ENCODE peak calls at places on chromosomes 4 and X, in eight cellular contexts. R, C, G, B, N, Z, K and X are unnamed samples.

GRCh38 chrX:68372665-68373064 is 60.6 kb downstream of the OPHN1 start:
- DNase-seq in C (no peak), K (no peak), Z (no peak), B (no peak), G (no peak), N (no peak), R (no peak), X (no peak)

GRCh38 chr4:8914461-8915171 is 43.0 kb upstream of the HMX1 start:
- DNase-seq in N (no peak), Z (peak), G (no peak), B (peak), K (no peak), C (no peak), R (no peak), X (no peak)

GRCh38 chrX:110965409-110965808 is 130.6 kb upstream of the PAK3 start:
- DNase-seq in K (no peak), N (no peak), R (no peak), G (no peak), C (no peak), B (peak), Z (no peak), X (no peak)

GRCh38 chr4:52968696-52969095 is 106.6 kb downstream of the RASL11B start:
- DNase-seq in G (no peak), K (no peak), R (no peak), B (no peak), Z (no peak), C (no peak), N (no peak), X (no peak)

GRCh38 chrX:24168807-24169206 is 19.3 kb downstream of the ZFX start:
- DNase-seq in C (no peak), G (no peak), B (no peak), R (no peak), Z (no peak), K (no peak), N (no peak), X (no peak)

GRCh38 chr4:112563431-112564200 is 47.6 kb upstream of the NEUROG2 start:
- DNase-seq in K (no peak), R (no peak), N (no peak), G (no peak), B (no peak), Z (no peak), C (no peak), X (no peak)

GRCh38 chrX:4706961-4707360 is 993.5 kb upstream of the PRKX start:
- DNase-seq in R (no peak), K (no peak), Z (no peak), G (no peak), B (no peak), N (no peak), C (no peak), X (no peak)

GRCh38 chrX:35680940-35681346 is 117.2 kb upstream of the MAGEB16 start:
- DNase-seq in R (no peak), G (no peak), B (no peak), Z (no peak), K (no peak), C (no peak), N (no peak), X (no peak)

GRCh38 chr4:38174811-38175210 is 214.6 kb downstream of the PTTG2 start:
- DNase-seq in K (no peak), G (no peak), R (no peak), B (no peak), Z (peak), N (no peak), C (no peak), X (no peak)

GRCh38 chr4:72084587-72085011 is 52.8 kb downstream of the NPFFR2 start:
- DNase-seq in K (no peak), C (no peak), N (no peak), R (peak), Z (no peak), B (no peak), G (no peak), X (no peak)

GRCh38 chrX:132119283-132119682 is 8.5 kb downstream of the FRMD7 start:
- DNase-seq in K (no peak), C (no peak), N (no peak), B (no peak), R (no peak), G (no peak), Z (no peak), X (no peak)

GRCh38 chr4:128924951-128925350 is 115.5 kb downstream of the JADE1 start:
- DNase-seq in Z (no peak), K (no peak), N (no peak), G (no peak), C (no peak), R (no peak), B (no peak), X (no peak)

GRCh38 chr4:10115271-10115656 is 1.3 kb downstream of the WDR1 start:
- DNase-seq in B (peak), K (no peak), N (no peak), R (peak), Z (no peak), C (no peak), G (no peak), X (no peak)

GRCh38 chrX:153226344-153227190 is 47.5 kb downstream of the MAGEA1 start:
- DNase-seq in N (peak), Z (peak), G (no peak), K (no peak), R (peak), C (no peak), B (peak), X (no peak)

GRCh38 chr4:94746746-94747145 is 11.0 kb upstream of the BMPR1B start:
- DNase-seq in N (no peak), R (no peak), C (no peak), G (no peak), B (no peak), K (no peak), Z (no peak), X (no peak)

GRCh38 chr4:81436928-81437327 is 34.8 kb downstream of the RASGEF1B start:
- DNase-seq in R (no peak), N (no peak), K (no peak), C (no peak), B (no peak), G (no peak), Z (no peak), X (no peak)